ENCODE peak calls at places on chromosomes 7 and 10, in four cellular contexts. S is heart left ventricle; J is activated CD4-positive, alpha-beta T cell treated with anti-CD3 and anti-CD28 coated beads, Interleukin-2, amount 10 ng/mL, durations not matched to agents 7 days and 5 days; W is fibroblast of the aortic adventitia. L is an unnamed sample.

GRCh38 chr7:130649004-130649790 is 19.4 kb downstream of the COPG2 start:
- DNase-seq in S (no peak), J (no peak), W (peak; percentile 34), L (no peak)

GRCh38 chr7:80263821-80264220 is 129.2 kb downstream of the GNAI1 start:
- DNase-seq in S (no peak), J (no peak), W (peak; percentile 8), L (no peak)

GRCh38 chr7:47968852-47969774 is 10.3 kb downstream of the HUS1 start:
- DNase-seq in S (peak; percentile 74), J (peak; percentile 59), W (peak; percentile 74), L (peak; percentile 41)

GRCh38 chr10:79055100-79055782 is 13.5 kb upstream of the ZMIZ1 start:
- DNase-seq in S (peak; percentile 2), J (no peak), W (no peak), L (no peak)

GRCh38 chr7:134530460-134530859 is 3.1 kb downstream of the AKR1B10 start:
- DNase-seq in S (no peak), J (no peak), W (no peak), L (no peak)

GRCh38 chr7:92366730-92367129 is 80.6 kb upstream of the GATAD1 start:
- DNase-seq in S (no peak), J (no peak), W (peak; percentile 81), L (no peak)

GRCh38 chr10:11898033-11898371 is 74.8 kb downstream of the PROSER2 start:
- DNase-seq in S (no peak), J (no peak), W (no peak), L (no peak)

GRCh38 chr10:126844406-126844805 is 60.8 kb upstream of the DOCK1 start:
- DNase-seq in S (no peak), J (no peak), W (no peak), L (no peak)

GRCh38 chr7:15546272-15546792 is 15.5 kb downstream of the AGMO start:
- DNase-seq in S (no peak), J (no peak), W (no peak), L (no peak)